ENCODE peak calls at places on chromosome 14, in ten cellular contexts. U, B, H, K, Q, W, L, M, G and R are unnamed samples. For H3K4me1, the result is how much of the 10 kb centered on the place peaks cover.

GRCh38 chr14:90941705-90942104 is 118.7 kb downstream of the RPS6KA5 start:
- DNase-seq in H (no peak), W (no peak), L (no peak), Q (no peak), G (no peak), K (no peak), B (no peak), U (no peak), M (no peak), R (no peak)

GRCh38 chr14:50957296-50957695 is 13.0 kb upstream of the PYGL start:
- DNase-seq in L (peak), G (no peak), H (no peak), Q (no peak), U (no peak), W (peak), K (no peak), B (no peak), M (no peak), R (no peak)

GRCh38 chr14:89327771-89328212 is 89.2 kb downstream of the FOXN3 start:
- DNase-seq in Q (no peak), B (no peak), M (no peak), U (no peak), K (no peak), L (peak), W (no peak), G (no peak), H (no peak), R (no peak)

GRCh38 chr14:67551123-67551522 is 18.0 kb downstream of the PLEKHH1 start:
- DNase-seq in K (no peak), M (no peak), L (no peak), B (no peak), W (no peak), H (no peak), Q (no peak), U (no peak), G (no peak), R (no peak)

GRCh38 chr14:72740966-72741835 is 152.7 kb downstream of the DPF3 start:
- DNase-seq in Q (no peak), L (no peak), H (no peak), K (no peak), W (no peak), U (no peak), M (no peak), B (no peak), G (peak), R (no peak)

GRCh38 chr14:89607453-89607852 is 190.4 kb upstream of the FOXN3 start:
- DNase-seq in Q (no peak), U (no peak), L (peak), G (no peak), W (no peak), H (no peak), M (no peak), B (no peak), K (no peak), R (no peak)

GRCh38 chr14:77290705-77291104 is 19.7 kb upstream of the NGB start:
- DNase-seq in Q (no peak), W (no peak), M (peak), K (no peak), G (no peak), U (no peak), H (no peak), B (no peak), L (peak), R (no peak)

GRCh38 chr14:68977741-68978549 is 1.2 kb downstream of the ACTN1 start:
- DNase-seq in G (peak), H (peak), B (peak), W (peak), U (peak), M (no peak), Q (peak), L (peak), K (peak), R (peak)

GRCh38 chr14:105505101-105505500 is 14.1 kb downstream of the TEDC1 start:
- DNase-seq in Q (peak), U (no peak), H (no peak), B (no peak), W (no peak), K (peak), L (no peak), G (peak), M (no peak), R (peak)

GRCh38 chr14:63231733-63232132 is 27.5 kb downstream of the RHOJ start:
- DNase-seq in B (no peak), W (no peak), Q (no peak), U (no peak), G (no peak), H (no peak), K (no peak), M (no peak), L (no peak), R (no peak)

GRCh38 chr14:69154779-69155178 is 1.9 kb upstream of the DCAF5 start:
- DNase-seq in M (peak), K (no peak), W (peak), Q (no peak), B (peak), L (peak), U (no peak), G (no peak), H (no peak), R (no peak)

GRCh38 chr14:70642313-70643235 is 858 bp downstream of the TTC9 start:
- DNase-seq in W (peak), H (peak), L (no peak), U (no peak), Q (peak), B (no peak), G (no peak), K (no peak), M (peak), R (no peak)

GRCh38 chr14:69694730-69695663 is 71.9 kb upstream of the SRSF5 start:
- DNase-seq in Q (peak), G (no peak), L (peak), B (no peak), H (no peak), U (no peak), K (no peak), W (no peak), M (peak), R (no peak)

GRCh38 chr14:20657216-20658211 is 16.0 kb upstream of the OR6S1 start:
- DNase-seq in K (no peak), Q (peak), G (no peak), H (no peak), L (no peak), B (peak), M (no peak), W (peak), U (no peak), R (no peak)

GRCh38 chr14:91858536-91859275 is 8.6 kb downstream of the TC2N start:
- DNase-seq in B (peak), G (no peak), K (no peak), Q (no peak), L (peak), H (no peak), W (peak), U (no peak), M (no peak), R (no peak)

GRCh38 chr14:65574611-65575010 is 162.1 kb downstream of the FUT8 start:
- DNase-seq in W (no peak), K (no peak), M (no peak), G (no peak), U (no peak), Q (no peak), L (no peak), B (no peak), H (no peak), R (no peak)

GRCh38 chr14:57136669-57137068 is 132.0 kb downstream of the EXOC5 start:
- DNase-seq in B (no peak), L (no peak), K (peak), M (no peak), W (peak), Q (no peak), G (no peak), H (no peak), U (no peak), R (no peak)

GRCh38 chr14:104554088-104554607 is 25.4 kb upstream of the C14orf180 start:
- DNase-seq in U (no peak), H (no peak), L (no peak), G (peak), K (no peak), W (no peak), M (no peak), Q (peak), B (no peak), R (peak)

GRCh38 chr14:72128629-72129028 is 196.4 kb downstream of the RGS6 start:
- DNase-seq in L (no peak), H (no peak), W (no peak), B (no peak), U (no peak), G (no peak), M (no peak), K (no peak), Q (no peak), R (no peak)

GRCh38 chr14:52833891-52834290 is 42.5 kb upstream of the GNPNAT1 start:
- DNase-seq in W (peak), M (no peak), U (no peak), H (no peak), L (no peak), K (no peak), Q (no peak), G (no peak), B (no peak), R (no peak)

GRCh38 chr14:50263321-50263720 is 31.9 kb upstream of the SOS2 start:
- DNase-seq in H (no peak), K (no peak), B (no peak), Q (no peak), W (no peak), L (no peak), M (no peak), G (no peak), U (no peak), R (no peak)

GRCh38 chr14:63179383-63179782 is 24.9 kb upstream of the RHOJ start:
- DNase-seq in G (no peak), K (peak), H (no peak), B (no peak), W (no peak), L (no peak), M (no peak), Q (no peak), U (no peak), R (no peak)

GRCh38 chr14:106826833-106827369 is 1300.5 kb downstream of the TMEM121 start:
- DNase-seq in H (no peak), W (no peak), U (no peak), G (no peak), K (no peak), M (no peak), B (no peak), L (no peak), Q (no peak), R (no peak)

GRCh38 chr14:88009486-88009885 is 4.6 kb downstream of the GPR65 start:
- DNase-seq in L (no peak), Q (no peak), K (no peak), U (no peak), B (no peak), G (no peak), W (no peak), M (no peak), H (no peak), R (no peak)

DNA sequence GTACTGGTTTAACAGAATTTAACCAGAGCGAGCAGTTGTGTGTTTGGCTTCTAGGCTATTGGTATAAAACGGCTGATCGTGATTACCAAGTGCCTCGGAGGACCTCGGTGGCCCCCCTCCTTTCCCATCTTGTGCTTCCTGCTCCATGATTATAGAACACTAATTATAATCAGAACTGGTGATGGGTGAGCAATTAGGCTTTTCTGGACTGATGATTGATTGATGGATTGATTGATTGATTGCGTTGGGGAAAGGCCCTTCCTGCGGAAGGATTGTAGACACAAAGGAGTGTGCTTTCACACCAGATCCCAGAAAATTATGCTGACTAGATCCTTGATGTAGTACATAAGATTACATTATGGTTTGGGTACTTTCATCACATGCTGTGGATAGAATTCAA is 8.3 kb downstream of the PELI2 start:
- DNase-seq in H (no peak), G (no peak), K (no peak), B (no peak), L (no peak), M (no peak), Q (no peak), U (no peak), W (no peak), R (no peak)
- H3K4me1 ChIP-seq in H (under half), G (under half), K (under half), B (under half), L (under half), M (under half), Q (under half), U (half or more), W (under half), R (under half)

GRCh38 chr14:93040443-93040842 is 75.3 kb downstream of the ITPK1 start:
- DNase-seq in H (no peak), L (no peak), B (no peak), W (peak), Q (no peak), U (no peak), M (no peak), K (no peak), G (no peak), R (peak)
- H3K4me1 ChIP-seq in H (under half), L (under half), B (half or more), W (under half), Q (under half), U (half or more), M (under half), K (under half), G (half or more), R (half or more)

GRCh38 chr14:33275879-33276278 is 337.2 kb downstream of the NPAS3 start:
- DNase-seq in H (no peak), K (no peak), B (no peak), M (no peak), L (no peak), W (no peak), Q (no peak), U (no peak), G (no peak), R (no peak)

GRCh38 chr14:33271216-33271615 is 332.5 kb downstream of the NPAS3 start:
- DNase-seq in W (no peak), B (no peak), U (no peak), K (no peak), G (no peak), L (peak), M (no peak), H (no peak), Q (no peak), R (no peak)

GRCh38 chr14:33273978-33274377 is 335.3 kb downstream of the NPAS3 start:
- DNase-seq in L (no peak), G (no peak), U (no peak), K (no peak), M (peak), W (no peak), B (no peak), Q (no peak), H (no peak), R (no peak)

DNA sequence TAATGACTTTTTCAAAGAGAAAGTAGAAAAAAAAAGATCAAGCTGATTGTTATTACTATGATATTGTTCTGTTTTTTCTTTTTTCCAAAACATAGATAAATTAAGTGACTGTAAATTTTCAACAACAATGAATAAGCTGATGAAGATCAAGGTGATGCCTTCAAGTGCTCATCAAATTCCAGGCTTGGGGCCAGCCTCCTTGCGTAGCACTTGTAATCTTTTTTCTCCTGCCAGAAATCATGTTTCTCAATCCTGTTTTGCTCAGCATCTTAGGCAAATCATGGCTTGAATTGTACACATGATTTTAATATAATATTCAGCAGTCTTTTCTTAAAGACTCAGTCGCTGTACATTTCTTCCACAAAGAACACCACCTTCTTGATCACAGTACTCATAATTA is 333.2 kb downstream of the NPAS3 start:
- DNase-seq in L (peak), B (no peak), U (no peak), K (no peak), G (no peak), H (no peak), Q (no peak), M (no peak), W (no peak), R (no peak)
- H3K4me1 ChIP-seq in L (under half), B (under half), U (under half), K (under half), G (under half), H (under half), Q (under half), M (under half), W (under half), R (under half)

GRCh38 chr14:103402700-103403099 is 17.5 kb downstream of the MARK3 start:
- DNase-seq in U (no peak), K (no peak), W (peak), G (no peak), M (no peak), L (peak), Q (no peak), B (no peak), H (no peak), R (no peak)

GRCh38 chr14:103404032-103404918 is 19.1 kb downstream of the MARK3 start:
- DNase-seq in K (no peak), B (no peak), U (no peak), W (no peak), H (no peak), G (no peak), M (no peak), Q (no peak), L (no peak), R (no peak)

GRCh38 chr14:103401223-103402214 is 16.3 kb downstream of the MARK3 start:
- DNase-seq in M (no peak), Q (no peak), G (no peak), L (peak), K (no peak), H (no peak), U (no peak), B (no peak), W (no peak), R (no peak)

GRCh38 chr14:103398427-103399195 is 13.4 kb downstream of the MARK3 start:
- DNase-seq in Q (no peak), K (no peak), M (no peak), U (no peak), H (no peak), B (no peak), G (no peak), L (peak), W (no peak), R (no peak)

DNA sequence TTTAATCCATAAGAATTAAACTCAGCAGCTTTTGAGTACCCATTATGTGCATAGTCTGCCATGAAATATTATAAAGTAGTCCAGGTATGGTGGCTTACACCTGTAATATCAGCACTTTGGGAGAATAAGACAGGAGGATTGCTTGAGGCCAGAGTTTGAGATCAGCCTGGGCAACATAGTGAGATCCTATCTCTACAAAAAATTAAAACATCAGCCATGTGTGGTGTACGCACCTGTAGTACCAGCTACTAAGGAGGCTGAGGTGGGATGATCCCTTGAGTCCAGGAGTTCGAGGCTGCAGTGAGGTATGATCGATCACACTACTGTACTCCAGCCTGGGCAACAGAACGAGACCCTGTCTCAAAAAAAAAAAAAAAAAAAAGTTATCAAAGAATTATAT is 15.3 kb downstream of the MARK3 start:
- DNase-seq in G (no peak), K (no peak), L (no peak), U (no peak), Q (no peak), H (no peak), W (no peak), M (no peak), B (no peak), R (no peak)
- H3K4me1 ChIP-seq in G (under half), K (half or more), L (under half), U (half or more), Q (under half), H (half or more), W (half or more), M (under half), B (half or more), R (under half)

DNA sequence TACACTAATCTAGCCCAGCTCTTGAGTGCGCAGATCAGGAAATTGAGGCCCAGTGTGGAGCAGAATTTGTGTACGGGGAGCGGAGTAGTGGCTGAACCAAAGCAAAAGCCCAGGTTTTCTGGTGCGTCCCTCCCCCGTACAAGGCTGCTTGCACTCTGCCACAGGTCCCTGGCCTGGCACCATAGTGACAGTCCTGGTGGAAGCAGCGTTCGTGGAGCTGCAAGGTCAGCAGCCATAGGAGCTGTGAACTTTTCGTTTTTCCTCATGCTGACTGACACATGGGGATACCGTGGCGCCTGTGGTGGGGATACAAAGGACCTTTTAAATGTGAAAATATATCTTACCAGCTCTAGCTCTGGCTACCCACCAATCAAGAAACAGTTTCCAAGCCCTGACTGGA is 1.8 kb downstream of the EVL start:
- DNase-seq in B (no peak), M (peak), W (no peak), H (peak), G (no peak), U (no peak), K (no peak), Q (no peak), L (no peak), R (no peak)
- H3K4me1 ChIP-seq in B (under half), M (half or more), W (under half), H (under half), G (under half), U (under half), K (under half), Q (under half), L (under half), R (under half)

GRCh38 chr14:99185436-99186068 is 86.4 kb downstream of the BCL11B start:
- DNase-seq in U (no peak), G (peak), L (no peak), K (no peak), H (no peak), Q (peak), W (no peak), M (no peak), B (no peak), R (no peak)
- H3K4me1 ChIP-seq in U (under half), G (under half), L (under half), K (under half), H (half or more), Q (under half), W (under half), M (under half), B (under half), R (under half)

GRCh38 chr14:75250800-75251199 is 27.8 kb upstream of the FOS start:
- DNase-seq in G (no peak), L (no peak), Q (no peak), H (no peak), W (no peak), K (no peak), U (no peak), B (no peak), M (no peak), R (no peak)
- H3K4me1 ChIP-seq in G (under half), L (under half), Q (under half), H (half or more), W (under half), K (under half), U (under half), B (under half), M (half or more), R (under half)